ENCODE peak calls at places on chromosomes 6 and 20, in five cellular contexts. J is endodermal cell, Y is esophagus muscularis mucosa, L is heart right ventricle, T is colonic mucosa. O is an unnamed sample.

GRCh38 chr20:44070139-44070900 is 116.7 kb downstream of the JPH2 start:
- DNase-seq in J (peak; percentile 42), Y (peak; percentile 86), L (no peak), T (no peak), O (no peak)

GRCh38 chr6:113351183-113351834 is 505.8 kb upstream of the MARCKS start:
- DNase-seq in J (no peak), Y (no peak), L (peak; percentile 43), T (no peak), O (no peak)

GRCh38 chr6:144467921-144468320 is 182.8 kb downstream of the UTRN start:
- DNase-seq in J (no peak), Y (no peak), L (no peak), T (no peak), O (no peak)

GRCh38 chr20:29497261-29497671 is 1760.2 kb upstream of the DEFB115 start:
- DNase-seq in J (no peak), Y (peak; percentile 93), L (peak; percentile 53), T (peak; percentile 40), O (peak; percentile 7)

GRCh38 chr6:33609444-33610034 is 11.6 kb upstream of the ITPR3 start:
- DNase-seq in J (no peak), Y (no peak), L (peak; percentile 54), T (no peak), O (no peak)

GRCh38 chr6:164085086-164085485 is 670.6 kb downstream of the QKI start:
- DNase-seq in J (no peak), Y (no peak), L (no peak), T (no peak), O (no peak)

GRCh38 chr6:82298012-82298411 is 50.5 kb upstream of the IBTK start:
- DNase-seq in J (peak; percentile 49), Y (no peak), L (no peak), T (no peak), O (no peak)

GRCh38 chr6:33757906-33758305 is 11.2 kb upstream of the IP6K3 start:
- DNase-seq in J (no peak), Y (no peak), L (no peak), T (no peak), O (no peak)

GRCh38 chr6:156776470-156776840 is 723 bp upstream of the ARID1B start:
- DNase-seq in J (no peak), Y (no peak), L (no peak), T (peak; percentile 47), O (no peak)

GRCh38 chr6:150915868-150916267 is 50.4 kb downstream of the MTHFD1L start:
- DNase-seq in J (no peak), Y (no peak), L (no peak), T (no peak), O (no peak)

GRCh38 chr6:39931607-39932006 is 2.7 kb downstream of the MOCS1 start:
- DNase-seq in J (no peak), Y (no peak), L (no peak), T (no peak), O (no peak)

GRCh38 chr6:39934060-39934757 is at the start of gene MOCS1:
- DNase-seq in J (peak; percentile 94), Y (peak; percentile 94), L (peak; percentile 87), T (peak; percentile 88), O (peak; percentile 95)

GRCh38 chr6:39930540-39930939 is 3.7 kb downstream of the MOCS1 start:
- DNase-seq in J (no peak), Y (no peak), L (no peak), T (no peak), O (no peak)

GRCh38 chr6:39933669-39934059 is 598 bp downstream of the MOCS1 start:
- DNase-seq in J (no peak), Y (no peak), L (no peak), T (no peak), O (no peak)

GRCh38 chr6:39932386-39932785 is 1.9 kb downstream of the MOCS1 start:
- DNase-seq in J (no peak), Y (no peak), L (no peak), T (no peak), O (no peak)
- H3K4me3 ChIP-seq in J (no peak overlapping the region), Y (peak overlapping the region; percentile 71), L (peak overlapping the region; percentile 88), T (no peak overlapping the region), O (no peak overlapping the region)

GRCh38 chr20:34479627-34480026 is 36.6 kb upstream of the DYNLRB1 start:
- DNase-seq in J (no peak), Y (no peak), L (no peak), T (no peak), O (no peak)
- H3K36me3 ChIP-seq in J (peaks cover 84% of the 10 kb centered on the region), Y (peaks cover 17% of the 10 kb centered on the region), L (peaks cover 39% of the 10 kb centered on the region), T (no peaks in the 10 kb centered on the region), O (peaks cover 22% of the 10 kb centered on the region)

GRCh38 chr20:48789185-48789668 is 38.6 kb downstream of the PREX1 start:
- DNase-seq in J (no peak), Y (no peak), L (no peak), T (no peak), O (no peak)

GRCh38 chr20:48789781-48790544 is 37.8 kb downstream of the PREX1 start:
- DNase-seq in J (no peak), Y (no peak), L (no peak), T (no peak), O (no peak)

GRCh38 chr20:48786916-48787676 is 40.7 kb downstream of the PREX1 start:
- DNase-seq in J (no peak), Y (no peak), L (no peak), T (no peak), O (no peak)

GRCh38 chr20:48788486-48789072 is 39.2 kb downstream of the PREX1 start:
- DNase-seq in J (no peak), Y (no peak), L (no peak), T (no peak), O (no peak)

GRCh38 chr20:48787861-48788375 is 39.9 kb downstream of the PREX1 start:
- DNase-seq in J (no peak), Y (no peak), L (no peak), T (no peak), O (no peak)
- H3K4me3 ChIP-seq in J (no peak overlapping the region), Y (no peak overlapping the region), L (no peak overlapping the region), T (no peak overlapping the region), O (no peak overlapping the region)

GRCh38 chr6:158312165-158312564 is at the start of gene TULP4:
- DNase-seq in J (no peak), Y (no peak), L (no peak), T (no peak), O (no peak)
- H3K36me3 ChIP-seq in J (peaks cover 74% of the 10 kb centered on the region), Y (no peaks in the 10 kb centered on the region), L (no peaks in the 10 kb centered on the region), T (no peaks in the 10 kb centered on the region), O (no peaks in the 10 kb centered on the region)

GRCh38 chr6:46325561-46326525 is 155.1 kb upstream of the ENPP5 start:
- DNase-seq in J (peak; percentile 52), Y (no peak), L (peak; percentile 23), T (no peak), O (peak; percentile 44)
- H3K4me3 ChIP-seq in J (no peak overlapping the region), Y (no peak overlapping the region), L (no peak overlapping the region), T (no peak overlapping the region), O (no peak overlapping the region)

GRCh38 chr20:24962182-24962492 is 13.1 kb downstream of the CST7 start:
- DNase-seq in J (peak; percentile 18), Y (no peak), L (no peak), T (no peak), O (no peak)

GRCh38 chr20:24961384-24962181 is 12.5 kb downstream of the CST7 start:
- DNase-seq in J (peak; percentile 22), Y (no peak), L (no peak), T (no peak), O (no peak)

GRCh38 chr20:24963672-24964517 is 14.8 kb downstream of the CST7 start:
- DNase-seq in J (peak; percentile 22), Y (no peak), L (no peak), T (no peak), O (no peak)

GRCh38 chr20:24960861-24961260 is 11.8 kb downstream of the CST7 start:
- DNase-seq in J (no peak), Y (no peak), L (no peak), T (no peak), O (no peak)

GRCh38 chr20:24962510-24962909 is 13.4 kb downstream of the CST7 start:
- DNase-seq in J (peak; percentile 24), Y (no peak), L (no peak), T (no peak), O (no peak)
- H3K36me3 ChIP-seq in J (peaks cover 28% of the 10 kb centered on the region), Y (peaks cover 49% of the 10 kb centered on the region), L (peaks cover 14% of the 10 kb centered on the region), T (no peaks in the 10 kb centered on the region), O (peaks cover 5% of the 10 kb centered on the region)

GRCh38 chr6:27601668-27602254 is 128.9 kb upstream of the ZNF184 start:
- DNase-seq in J (peak; percentile 82), Y (no peak), L (no peak), T (no peak), O (peak; percentile 46)

GRCh38 chr6:27599859-27600532 is 127.1 kb upstream of the ZNF184 start:
- DNase-seq in J (no peak), Y (no peak), L (no peak), T (no peak), O (no peak)

GRCh38 chr6:27604986-27605385 is 132.1 kb upstream of the ZNF184 start:
- DNase-seq in J (peak; percentile 61), Y (no peak), L (no peak), T (no peak), O (peak; percentile 60)

GRCh38 chr6:27608916-27609883 is 136.3 kb upstream of the ZNF184 start:
- DNase-seq in J (peak; percentile 82), Y (no peak), L (no peak), T (peak; percentile 41), O (peak; percentile 66)

GRCh38 chr6:27605401-27606342 is 132.8 kb upstream of the ZNF184 start:
- DNase-seq in J (peak; percentile 97), Y (no peak), L (no peak), T (peak; percentile 26), O (peak; percentile 71)
- H3K4me3 ChIP-seq in J (peak overlapping the region; percentile 96), Y (no peak overlapping the region), L (no peak overlapping the region), T (no peak overlapping the region), O (peak overlapping the region; percentile 55)

DNA sequence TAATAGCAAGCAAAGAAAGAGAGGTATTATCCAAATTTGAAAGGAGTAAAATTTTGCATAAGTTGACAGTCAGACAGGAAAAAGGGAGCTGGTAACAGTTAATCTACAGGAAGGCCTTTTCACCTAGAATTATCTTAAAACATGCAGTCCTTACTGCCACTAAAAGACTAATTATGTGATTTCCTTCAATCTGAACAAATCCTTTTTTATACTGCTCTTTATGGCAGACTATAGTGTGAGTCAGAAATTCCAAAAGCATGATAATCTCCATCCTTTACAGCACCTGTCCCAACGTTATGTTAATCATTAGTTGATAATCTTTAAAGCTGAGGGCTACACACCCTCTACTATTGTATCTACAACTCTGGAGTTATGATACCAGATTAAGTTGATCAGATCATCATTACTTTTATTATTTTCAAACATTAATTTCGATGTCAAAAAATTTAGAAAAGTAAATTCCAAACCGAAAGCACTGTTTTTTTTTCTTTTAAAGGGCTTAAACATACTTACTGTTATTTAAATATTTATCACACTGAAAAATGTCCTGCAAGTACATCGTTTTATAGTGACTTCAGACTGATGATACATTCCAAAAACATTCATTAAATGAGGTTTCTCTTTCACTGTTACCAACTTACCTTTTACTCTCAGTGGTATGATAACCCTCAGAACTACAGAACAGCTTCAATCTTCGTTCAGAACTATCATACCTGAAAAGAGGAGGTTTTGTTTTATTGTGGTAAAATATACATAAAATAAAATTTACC is 33.2 kb upstream of the AKAP7 start:
- DNase-seq in J (no peak), Y (no peak), L (no peak), T (no peak), O (no peak)
- H3K36me3 ChIP-seq in J (no peaks in the 10 kb centered on the region), Y (no peaks in the 10 kb centered on the region), L (no peaks in the 10 kb centered on the region), T (no peaks in the 10 kb centered on the region), O (no peaks in the 10 kb centered on the region)

GRCh38 chr20:33139467-33139866 is 28.5 kb upstream of the BPIFA2 start:
- DNase-seq in J (peak; percentile 14), Y (no peak), L (no peak), T (no peak), O (no peak)
- H3K4me3 ChIP-seq in J (no peak overlapping the region), Y (no peak overlapping the region), L (no peak overlapping the region), T (no peak overlapping the region), O (no peak overlapping the region)

GRCh38 chr6:96547654-96548053 is 15.3 kb upstream of the FHL5 start:
- DNase-seq in J (no peak), Y (no peak), L (no peak), T (no peak), O (no peak)
- H3K36me3 ChIP-seq in J (peaks cover 91% of the 10 kb centered on the region), Y (peaks cover 28% of the 10 kb centered on the region), L (peaks cover 20% of the 10 kb centered on the region), T (no peaks in the 10 kb centered on the region), O (peaks cover 6% of the 10 kb centered on the region)

O was measured in H7.